ENCODE peak calls at places on chromosomes 4 and X, in six cellular contexts. W, A, C, Y, T and E are unnamed samples. For H3K4me1, the result is how much of the 10 kb centered on the place peaks cover.

GRCh38 chr4:184102488-184102887 is 115.2 kb downstream of the ENPP6 start:
- DNase-seq in T (no peak), A (no peak), W (no peak), C (no peak), Y (no peak), E (no peak)

GRCh38 chr4:150209140-150209829 is 131.0 kb downstream of the DCLK2 start:
- DNase-seq in T (no peak), W (peak), Y (peak), C (peak), A (peak), E (no peak)

GRCh38 chrX:154022108-154022507 is 2.4 kb upstream of the IRAK1 start:
- DNase-seq in T (no peak), W (no peak), A (no peak), C (no peak), Y (no peak), E (no peak)

GRCh38 chr4:107131295-107131694 is 95.2 kb upstream of the DKK2 start:
- DNase-seq in A (no peak), C (no peak), Y (peak), W (no peak), T (no peak), E (no peak)

GRCh38 chrX:42384956-42385355 is 393.0 kb downstream of the PPP1R2C start:
- DNase-seq in C (no peak), T (no peak), W (no peak), Y (no peak), A (no peak), E (no peak)

GRCh38 chr4:41361831-41362646 is 105.3 kb downstream of the UCHL1 start:
- DNase-seq in C (no peak), T (no peak), W (no peak), Y (no peak), A (no peak), E (no peak)

GRCh38 chrX:12026481-12026880 is 111.8 kb upstream of the FRMPD4 start:
- DNase-seq in A (no peak), T (no peak), C (no peak), W (no peak), Y (peak), E (no peak)

GRCh38 chr4:54017308-54017707 is 47.1 kb downstream of the CHIC2 start:
- DNase-seq in W (no peak), Y (no peak), T (no peak), A (no peak), C (no peak), E (no peak)

GRCh38 chrX:22135171-22135711 is 103.1 kb downstream of the PHEX start:
- DNase-seq in Y (peak), W (no peak), C (no peak), A (no peak), T (no peak), E (no peak)

GRCh38 chr4:16457944-16458343 is 231.7 kb upstream of the TAPT1 start:
- DNase-seq in W (no peak), Y (peak), T (no peak), A (no peak), C (no peak), E (no peak)

GRCh38 chrX:130974323-130974722 is 71.3 kb upstream of the ENOX2 start:
- DNase-seq in C (no peak), A (no peak), T (no peak), W (no peak), Y (peak), E (no peak)

GRCh38 chr4:123661080-123661737 is 264.6 kb downstream of the SPRY1 start:
- DNase-seq in W (no peak), C (no peak), A (no peak), Y (peak), T (peak), E (no peak)

DNA sequence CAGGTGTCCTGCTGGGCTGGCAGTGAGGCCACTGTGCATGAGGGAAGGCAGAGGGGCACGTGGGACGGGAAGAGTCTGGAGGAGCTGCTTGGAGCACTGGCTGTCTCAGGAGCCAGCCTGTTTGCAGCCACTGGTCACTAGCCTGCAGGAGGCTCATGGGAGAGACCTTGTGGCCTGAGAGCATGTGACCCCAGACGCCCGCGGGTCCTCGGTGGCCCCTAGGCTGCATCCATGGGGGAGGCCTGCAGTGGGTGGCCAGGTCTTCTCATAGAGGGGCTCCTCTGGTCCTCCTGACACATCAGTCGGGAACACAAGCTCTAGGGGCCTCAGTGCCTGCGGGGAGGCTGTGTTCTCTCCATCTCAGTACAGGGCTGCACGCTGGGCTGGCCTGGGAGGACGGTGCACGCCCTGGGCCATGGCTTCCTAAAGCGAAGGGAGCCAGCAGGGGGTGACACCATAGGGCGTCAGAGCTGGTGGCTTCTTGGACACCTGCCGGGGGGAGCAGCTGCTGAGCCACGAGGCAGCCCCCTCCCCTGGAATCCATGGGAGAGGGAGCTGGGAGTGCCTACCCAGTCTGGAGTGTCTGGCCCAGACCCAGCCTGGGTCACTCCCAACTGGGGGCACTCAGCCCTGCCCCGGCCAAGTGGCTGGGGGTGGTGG is 12.3 kb downstream of the NAT8L start:
- DNase-seq in T (no peak), Y (no peak), W (no peak), A (no peak), C (no peak), E (no peak)
- H3K4me1 ChIP-seq in T (under half), Y (under half), W (under half), A (under half), C (under half), E (under half)

GRCh38 chr4:6963139-6963611 is 53.5 kb downstream of the TBC1D14 start:
- DNase-seq in W (no peak), C (no peak), Y (peak), A (no peak), T (no peak), E (no peak)
- H3K27ac ChIP-seq in W (peak), C (no peak), Y (no peak), A (no peak), T (no peak), E (no peak)

GRCh38 chr4:137541866-137542648 is 9.8 kb upstream of the PCDH18 start:
- DNase-seq in A (no peak), Y (peak), W (no peak), T (no peak), C (no peak), E (no peak)

GRCh38 chr4:137543198-137543597 is 10.9 kb upstream of the PCDH18 start:
- DNase-seq in W (no peak), Y (no peak), C (no peak), T (no peak), A (no peak), E (no peak)

GRCh38 chr4:137545461-137545861 is 13.2 kb upstream of the PCDH18 start:
- DNase-seq in W (peak), A (no peak), T (no peak), C (no peak), Y (peak), E (no peak)

GRCh38 chr4:137541181-137541580 is 8.9 kb upstream of the PCDH18 start:
- DNase-seq in W (no peak), Y (peak), C (no peak), T (no peak), A (no peak), E (no peak)

GRCh38 chr4:137543650-137544049 is 11.4 kb upstream of the PCDH18 start:
- DNase-seq in Y (no peak), T (no peak), A (no peak), C (no peak), W (no peak), E (no peak)
- H3K4me3 ChIP-seq in Y (no peak), T (no peak), A (no peak), C (no peak), W (no peak), E (no peak)

DNA sequence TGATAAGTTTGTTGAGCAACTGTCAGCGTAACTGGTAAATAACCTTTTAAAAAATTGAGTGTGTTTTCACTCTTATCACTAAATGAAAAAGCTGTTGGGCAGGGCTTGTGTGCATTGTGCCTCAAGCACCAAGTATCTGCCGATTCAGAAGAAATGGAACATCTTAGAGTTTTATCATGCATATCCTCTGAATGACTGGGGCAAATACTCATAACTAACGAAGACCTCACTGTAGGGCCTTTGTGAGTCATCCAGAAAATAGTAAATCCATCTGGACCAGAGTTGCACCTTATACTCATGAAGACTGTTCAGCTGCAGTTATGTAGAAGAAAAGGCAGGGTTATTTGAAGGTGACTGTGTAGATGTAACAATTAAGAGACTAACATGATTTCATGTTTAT is 222.1 kb downstream of the CAMK2D start:
- DNase-seq in C (no peak), A (no peak), T (no peak), Y (peak), W (no peak), E (no peak)
- H3K4me1 ChIP-seq in C (under half), A (under half), T (under half), Y (under half), W (under half), E (under half)

GRCh38 chr4:88006956-88007303 is 505 bp upstream of the PKD2 start:
- DNase-seq in C (no peak), W (no peak), T (no peak), A (no peak), Y (no peak), E (no peak)

GRCh38 chr4:88001871-88002270 is 5.6 kb upstream of the PKD2 start:
- DNase-seq in T (no peak), Y (no peak), C (no peak), W (no peak), A (no peak), E (no peak)

GRCh38 chr4:88005086-88005485 is 2.3 kb upstream of the PKD2 start:
- DNase-seq in T (no peak), Y (peak), W (peak), C (no peak), A (no peak), E (no peak)

GRCh38 chr4:88003261-88003660 is 4.2 kb upstream of the PKD2 start:
- DNase-seq in T (no peak), A (no peak), Y (no peak), W (no peak), C (no peak), E (no peak)

DNA sequence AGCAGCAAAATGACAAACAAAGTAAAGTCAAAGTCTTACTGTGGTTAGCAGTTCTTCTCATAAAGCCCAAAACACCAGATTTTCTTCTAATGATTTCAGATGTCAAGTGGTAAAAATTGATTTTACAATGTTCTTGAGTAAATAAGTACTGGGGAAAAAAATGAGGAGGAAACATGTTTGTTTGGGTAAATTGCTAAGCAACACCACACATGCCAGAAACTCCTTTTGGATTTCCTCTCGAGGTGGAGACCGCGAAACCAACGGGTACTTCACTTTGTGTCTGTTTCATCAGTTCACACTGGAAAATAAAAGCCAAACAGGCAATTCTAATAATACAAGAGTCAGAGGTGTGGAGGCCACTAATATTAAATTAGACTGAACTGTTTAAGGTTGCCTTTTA is 4.6 kb upstream of the PKD2 start:
- DNase-seq in Y (peak), C (no peak), T (no peak), A (no peak), W (no peak), E (no peak)
- H3K27ac ChIP-seq in Y (no peak), C (no peak), T (no peak), A (peak), W (peak), E (no peak)

DNA sequence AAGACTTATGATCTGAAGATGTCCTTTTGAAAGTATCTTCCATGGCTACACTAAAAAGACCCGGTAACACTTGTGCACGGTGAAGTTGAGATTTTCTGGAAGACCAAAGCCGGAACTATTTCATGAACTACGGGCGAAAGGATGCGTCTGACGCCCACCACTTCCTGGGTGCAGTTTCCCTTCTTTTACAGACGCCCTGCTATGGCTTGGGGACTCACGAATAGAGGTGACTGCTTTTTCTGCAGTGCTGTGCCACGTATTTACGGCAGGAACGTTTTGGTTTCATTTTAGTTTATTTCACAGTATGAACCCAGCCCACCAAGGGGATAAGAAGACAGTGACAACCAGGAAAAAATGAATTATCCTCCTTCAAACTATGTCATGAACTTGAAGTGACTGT is 180.4 kb downstream of the AFAP1 start:
- DNase-seq in C (no peak), A (no peak), Y (no peak), T (peak), W (no peak), E (no peak)
- H3K4me3 ChIP-seq in C (no peak), A (no peak), Y (no peak), T (peak), W (no peak), E (no peak)

DNA sequence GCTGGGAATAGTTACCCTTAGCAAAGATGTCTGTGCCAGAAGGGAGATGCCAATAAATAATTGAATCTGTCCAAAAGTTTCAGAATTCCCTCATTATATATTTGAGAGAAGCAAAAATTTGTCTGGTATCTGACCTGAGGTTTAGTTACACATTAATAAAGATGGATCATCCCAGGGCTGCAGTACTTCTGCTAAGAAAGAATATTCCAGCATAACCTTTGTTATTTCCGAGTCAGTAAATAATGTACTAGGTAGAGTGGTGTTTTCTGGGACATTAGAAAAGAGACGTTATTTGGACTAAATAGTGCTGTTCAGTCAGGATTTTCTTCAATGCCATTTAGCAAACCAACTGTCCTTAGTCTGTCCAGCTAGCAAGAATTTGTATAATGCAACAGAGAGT is 26.5 kb downstream of the ADD1 start:
- DNase-seq in C (no peak), W (no peak), Y (no peak), A (no peak), T (no peak), E (no peak)
- H3K4me1 ChIP-seq in C (under half), W (under half), Y (under half), A (half or more), T (under half), E (under half)